ENCODE peak calls at places on chromosomes 13 and 19, in six cellular contexts. G, K, V, Y, C and F are unnamed samples.

GRCh38 chr19:3503036-3503572 is 2.6 kb upstream of the DOHH start:
- DNase-seq in G (no peak), K (peak; percentile 56), V (no peak), Y (no peak), C (no peak), F (no peak)

GRCh38 chr13:41137951-41138350 is 5.3 kb upstream of the KBTBD6 start:
- DNase-seq in G (peak; percentile 44), K (no peak), V (no peak), Y (no peak), C (no peak), F (no peak)

GRCh38 chr19:3224346-3225325 is at the start of gene CELF5:
- DNase-seq in G (peak; percentile 43), K (peak; percentile 46), V (no peak), Y (peak; percentile 96), C (no peak), F (peak; percentile 81)

GRCh38 chr19:19539738-19540703 is 2.0 kb downstream of the CILP2 start:
- DNase-seq in G (peak; percentile 14), K (peak; percentile 91), V (no peak), Y (peak; percentile 92), C (peak; percentile 80), F (peak; percentile 82)

GRCh38 chr19:57436392-57436791 is 1.3 kb downstream of the ZNF749 start:
- DNase-seq in G (no peak), K (no peak), V (no peak), Y (no peak), C (no peak), F (peak; percentile 33)

GRCh38 chr13:21124853-21125252 is 51.5 kb downstream of the SKA3 start:
- DNase-seq in G (peak; percentile 75), K (no peak), V (no peak), Y (peak; percentile 64), C (no peak), F (peak; percentile 90)

GRCh38 chr19:49520705-49521319 is 7.0 kb upstream of the RCN3 start:
- DNase-seq in G (no peak), K (peak; percentile 38), V (no peak), Y (no peak), C (no peak), F (no peak)

GRCh38 chr13:24338721-24339120 is 29.3 kb downstream of the C1QTNF9 start:
- DNase-seq in G (no peak), K (no peak), V (no peak), Y (no peak), C (no peak), F (no peak)

GRCh38 chr19:461664-462551 is 1.1 kb upstream of the SHC2 start:
- DNase-seq in G (no peak), K (peak; percentile 49), V (no peak), Y (peak; percentile 90), C (no peak), F (peak; percentile 58)

GRCh38 chr19:35842666-35843272 is 9.5 kb downstream of the NPHS1 start:
- DNase-seq in G (no peak), K (no peak), V (no peak), Y (no peak), C (no peak), F (no peak)

GRCh38 chr13:25281193-25281936 is 5.9 kb downstream of the MTMR6 start:
- DNase-seq in G (no peak), K (no peak), V (no peak), Y (no peak), C (peak; percentile 64), F (peak; percentile 37)

GRCh38 chr19:49926520-49926919 is 2.5 kb upstream of the ATF5 start:
- DNase-seq in G (no peak), K (no peak), V (no peak), Y (no peak), C (no peak), F (no peak)

GRCh38 chr13:55571237-55571867 is 1569.4 kb upstream of the PRR20A start:
- DNase-seq in G (no peak), K (no peak), V (no peak), Y (no peak), C (no peak), F (no peak)

GRCh38 chr13:109100705-109101104 is 471.3 kb downstream of the MYO16 start:
- DNase-seq in G (no peak), K (no peak), V (no peak), Y (no peak), C (no peak), F (peak; percentile 23)

GRCh38 chr13:104385409-104385808 is 1319.2 kb upstream of the SLC10A2 start:
- DNase-seq in G (peak; percentile 9), K (no peak), V (no peak), Y (no peak), C (no peak), F (no peak)

GRCh38 chr19:16330368-16330801 is 5.8 kb downstream of the KLF2 start:
- DNase-seq in G (peak; percentile 93), K (peak; percentile 37), V (no peak), Y (peak; percentile 57), C (peak; percentile 97), F (no peak)

GRCh38 chr19:49567722-49568454 is 12.5 kb downstream of the NOSIP start:
- DNase-seq in G (no peak), K (no peak), V (no peak), Y (no peak), C (peak; percentile 93), F (no peak)

GRCh38 chr19:41637484-41637883 is 10.6 kb upstream of the CEACAM4 start:
- DNase-seq in G (no peak), K (no peak), V (no peak), Y (no peak), C (no peak), F (no peak)

GRCh38 chr13:20303636-20304035 is 71.5 kb upstream of the GJB6 start:
- DNase-seq in G (no peak), K (no peak), V (peak; percentile 49), Y (no peak), C (no peak), F (no peak)

GRCh38 chr19:5308471-5309437 is 31.9 kb downstream of the PTPRS start:
- DNase-seq in G (no peak), K (peak; percentile 66), V (no peak), Y (no peak), C (no peak), F (peak; percentile 41)